ENCODE peak calls at places on chromosomes 2 and 18, in seven cellular contexts. W is A549, O is T-helper 17 cell, D is GM23338, M is dorsolateral prefrontal cortex, X is NAMALWA, N is fibroblast of mammary gland. S is an unnamed sample.

GRCh38 chr2:191713837-191714236 is 35.9 kb downstream of the NABP1 start:
- DNase-seq in W (no peak), O (no peak), D (peak; percentile 41), M (no peak), X (no peak), N (no peak), S (no peak)

GRCh38 chr2:677056-677949 is at the start of gene TMEM18:
- DNase-seq in W (peak; percentile 92), O (peak; percentile 73), D (peak; percentile 99), M (peak; percentile 89), X (peak; percentile 99), N (peak; percentile 99), S (peak; percentile 98)

GRCh38 chr2:43851026-43851980 is 12.5 kb downstream of the ABCG8 start:
- DNase-seq in W (no peak), O (no peak), D (no peak), M (peak; percentile 35), X (no peak), N (no peak), S (no peak)

GRCh38 chr2:2653221-2653620 is 322.1 kb upstream of the MYT1L start:
- DNase-seq in W (no peak), O (no peak), D (no peak), M (no peak), X (no peak), N (no peak), S (no peak)

GRCh38 chr2:15169326-15170038 is 391.7 kb downstream of the NBAS start:
- DNase-seq in W (peak; percentile 46), O (no peak), D (no peak), M (no peak), X (no peak), N (peak; percentile 94), S (peak; percentile 98)

GRCh38 chr2:19358242-19359020 is at the start of gene OSR1:
- DNase-seq in W (peak; percentile 80), O (no peak), D (peak; percentile 84), M (no peak), X (no peak), N (peak; percentile 85), S (peak; percentile 71)

GRCh38 chr2:12807907-12808810 is 91.4 kb downstream of the TRIB2 start:
- DNase-seq in W (no peak), O (no peak), D (no peak), M (no peak), X (no peak), N (no peak), S (no peak)

GRCh38 chr2:19649785-19650380 is 251.9 kb downstream of the TTC32 start:
- DNase-seq in W (no peak), O (no peak), D (no peak), M (no peak), X (no peak), N (peak; percentile 100), S (peak; percentile 100)

GRCh38 chr2:161312996-161313395 is 4.8 kb downstream of the PSMD14 start:
- DNase-seq in W (no peak), O (no peak), D (no peak), M (no peak), X (no peak), N (peak; percentile 69), S (peak; percentile 51)

GRCh38 chr2:82994186-82994585 is 1464.9 kb downstream of the SUCLG1 start:
- DNase-seq in W (no peak), O (no peak), D (no peak), M (no peak), X (no peak), N (no peak), S (no peak)

GRCh38 chr2:101295895-101296294 is 12.6 kb downstream of the RNF149 start:
- DNase-seq in W (no peak), O (no peak), D (no peak), M (no peak), X (no peak), N (peak; percentile 67), S (peak; percentile 80)

GRCh38 chr2:43300781-43301586 is 74.6 kb upstream of the ZFP36L2 start:
- DNase-seq in W (no peak), O (no peak), D (no peak), M (no peak), X (no peak), N (no peak), S (no peak)

GRCh38 chr18:28159055-28159454 is 17.9 kb downstream of the CDH2 start:
- DNase-seq in W (no peak), O (no peak), D (no peak), M (no peak), X (no peak), N (no peak), S (no peak)

GRCh38 chr2:573805-574392 is 103.3 kb downstream of the TMEM18 start:
- DNase-seq in W (no peak), O (no peak), D (no peak), M (no peak), X (no peak), N (no peak), S (no peak)

GRCh38 chr18:55078289-55078916 is 119.1 kb upstream of the CCDC68 start:
- DNase-seq in W (no peak), O (no peak), D (peak; percentile 19), M (no peak), X (no peak), N (no peak), S (peak; percentile 38)

GRCh38 chr2:45888167-45888566 is 236.7 kb downstream of the PRKCE start:
- DNase-seq in W (no peak), O (no peak), D (no peak), M (no peak), X (peak; percentile 12), N (peak; percentile 75), S (peak; percentile 48)

GRCh38 chr18:11245889-11246288 is 96.5 kb upstream of the PIEZO2 start:
- DNase-seq in W (no peak), O (no peak), D (no peak), M (no peak), X (no peak), N (peak; percentile 84), S (no peak)

GRCh38 chr2:201795608-201796477 is 10.5 kb upstream of the CDK15 start:
- DNase-seq in W (peak; percentile 67), O (no peak), D (peak; percentile 80), M (no peak), X (peak; percentile 42), N (peak; percentile 70), S (peak; percentile 63)

GRCh38 chr2:27796991-27797752 is 25.7 kb downstream of the MRPL33 start:
- DNase-seq in W (no peak), O (no peak), D (no peak), M (no peak), X (no peak), N (peak; percentile 17), S (no peak)

GRCh38 chr2:224039080-224039769 is at the start of gene SERPINE2:
- DNase-seq in W (peak; percentile 91), O (peak; percentile 14), D (peak; percentile 75), M (peak; percentile 71), X (peak; percentile 13), N (peak; percentile 55), S (peak; percentile 41)

GRCh38 chr2:220446106-220446712 is 818.8 kb downstream of the SLC4A3 start:
- DNase-seq in W (no peak), O (no peak), D (no peak), M (no peak), X (no peak), N (no peak), S (no peak)

GRCh38 chr2:191846787-191847620 is at the start of gene CAVIN2:
- DNase-seq in W (peak; percentile 45), O (no peak), D (no peak), M (no peak), X (no peak), N (peak; percentile 86), S (peak; percentile 90)

GRCh38 chr2:62404948-62405347 is 101.0 kb downstream of the TMEM17 start:
- DNase-seq in W (no peak), O (no peak), D (no peak), M (no peak), X (no peak), N (no peak), S (no peak)

GRCh38 chr2:186755066-186755465 is 61.2 kb downstream of the FAM171B start:
- DNase-seq in W (no peak), O (no peak), D (no peak), M (no peak), X (no peak), N (peak; percentile 54), S (peak; percentile 75)

GRCh38 chr18:74898965-74899364 is 301.3 kb downstream of the ZNF407 start:
- DNase-seq in W (no peak), O (no peak), D (no peak), M (no peak), X (no peak), N (peak; percentile 77), S (peak; percentile 58)

GRCh38 chr2:239188536-239188935 is 212.3 kb downstream of the HDAC4 start:
- DNase-seq in W (no peak), O (no peak), D (no peak), M (no peak), X (no peak), N (no peak), S (no peak)

GRCh38 chr2:111652681-111653080 is 231.3 kb downstream of the ANAPC1 start:
- DNase-seq in W (no peak), O (no peak), D (no peak), M (no peak), X (no peak), N (no peak), S (no peak)

GRCh38 chr2:145126146-145126545 is 606.2 kb upstream of the ZEB2 start:
- DNase-seq in W (no peak), O (no peak), D (no peak), M (no peak), X (no peak), N (no peak), S (no peak)

GRCh38 chr2:31888550-31888949 is 122.3 kb downstream of the MEMO1 start:
- DNase-seq in W (no peak), O (no peak), D (no peak), M (no peak), X (no peak), N (no peak), S (no peak)

GRCh38 chr2:65877331-65877791 is 445.0 kb upstream of the SPRED2 start:
- DNase-seq in W (no peak), O (no peak), D (no peak), M (no peak), X (no peak), N (no peak), S (peak; percentile 3)